ENCODE peak calls at places on chromosomes 7 and 10, in eight cellular contexts. J is SHP77 treated with DMSO at 0.1 percent for 48 hours, E is SK-N-DZ, U is amniotic stem cell, O is EL, A is NB4, F is GM03348, I is T-helper 1 cell. D is an unnamed sample.

GRCh38 chr7:70052691-70053090 is 454.4 kb downstream of the AUTS2 start:
- DNase-seq in E (no peak), F (peak), O (no peak), I (no peak), A (no peak), U (peak), J (no peak), D (no peak)

GRCh38 chr7:52071744-52072143 is 755.1 kb upstream of the COBL start:
- DNase-seq in I (no peak), O (no peak), U (no peak), J (no peak), F (no peak), A (no peak), E (no peak), D (no peak)

GRCh38 chr7:88477957-88478356 is 171.3 kb upstream of the STEAP4 start:
- DNase-seq in J (no peak), I (no peak), U (no peak), O (no peak), A (no peak), E (no peak), F (no peak), D (no peak)

GRCh38 chr7:1027285-1028043 is 16.9 kb upstream of the GPR146 start:
- DNase-seq in U (peak), F (peak), A (peak), O (peak), J (peak), I (no peak), E (peak), D (peak)

GRCh38 chr7:134826105-134826504 is 46.7 kb downstream of the CALD1 start:
- DNase-seq in U (no peak), I (no peak), O (peak), A (no peak), F (peak), J (no peak), E (no peak), D (peak)

GRCh38 chr10:113058175-113058961 is 108.3 kb downstream of the TCF7L2 start:
- DNase-seq in J (no peak), I (no peak), O (peak), E (peak), F (peak), U (peak), A (no peak), D (peak)

GRCh38 chr7:36944843-36945242 is 220.5 kb upstream of the AOAH start:
- DNase-seq in J (no peak), A (no peak), I (no peak), U (no peak), E (no peak), F (no peak), O (no peak), D (no peak)

GRCh38 chr10:60234531-60234930 is 155.1 kb downstream of the ANK3 start:
- DNase-seq in I (no peak), O (no peak), J (no peak), A (no peak), E (no peak), U (no peak), F (no peak), D (no peak)

GRCh38 chr10:51300617-51301350 is 226.5 kb downstream of the PRKG1 start:
- DNase-seq in J (no peak), I (no peak), E (no peak), F (peak), O (no peak), U (no peak), A (no peak), D (no peak)

GRCh38 chr7:41148521-41148951 is 554.4 kb downstream of the INHBA start:
- DNase-seq in A (no peak), J (peak), F (peak), U (peak), E (no peak), I (no peak), O (peak), D (peak)

GRCh38 chr10:72124984-72125383 is 36.6 kb upstream of the SPOCK2 start:
- DNase-seq in E (no peak), A (no peak), O (peak), U (no peak), F (peak), I (no peak), J (no peak), D (no peak)

GRCh38 chr10:93475871-93476270 is 6.3 kb downstream of the MYOF start:
- DNase-seq in F (no peak), O (peak), U (no peak), I (no peak), A (no peak), E (no peak), J (no peak), D (peak)

GRCh38 chr7:50335795-50336754 is 31.6 kb downstream of the IKZF1 start:
- DNase-seq in E (peak), J (no peak), U (no peak), I (peak), O (no peak), A (peak), F (no peak), D (no peak)

GRCh38 chr10:130495116-130495862 is 359.1 kb downstream of the GLRX3 start:
- DNase-seq in U (no peak), A (no peak), F (no peak), J (no peak), I (no peak), O (no peak), E (no peak), D (no peak)